ENCODE peak calls at places on chromosomes 1 and 21, in nine cellular contexts. One of them, this sample, is unnamed.

GRCh38 chr1:1085171-1085841 is 11.2 kb upstream of the RNF223 start:
- DNase-seq in globus pallidus: no peak
- DNase-seq in SK-N-MC: no peak
- DNase-seq in stimulated activated naive CD8-positive, alpha-beta T cell treated with anti-CD3 and anti-CD28 coated beads, Interleukin-15, Interleukin-2, amounts not matched to agents 100 U/mL and 50 U/mL, for 24 hours: no peak
- DNase-seq in aorta: peak
- DNase-seq in AG08395: no peak
- DNase-seq in caudate nucleus: no peak
- DNase-seq in T follicular helper cell: no peak
- DNase-seq in upper lobe of left lung: peak
- DNase-seq in this sample: no peak

GRCh38 chr1:32239335-32239734 is 7.7 kb upstream of the FAM167B start:
- DNase-seq in T follicular helper cell: no peak
- DNase-seq in upper lobe of left lung: no peak
- DNase-seq in globus pallidus: no peak
- DNase-seq in aorta: no peak
- DNase-seq in SK-N-MC: no peak
- DNase-seq in caudate nucleus: no peak
- DNase-seq in AG08395: no peak
- DNase-seq in stimulated activated naive CD8-positive, alpha-beta T cell treated with anti-CD3 and anti-CD28 coated beads, Interleukin-15, Interleukin-2, amounts not matched to agents 100 U/mL and 50 U/mL, for 24 hours: no peak
- DNase-seq in this sample: no peak

GRCh38 chr1:9376886-9377333 is 84.2 kb downstream of the SPSB1 start:
- DNase-seq in globus pallidus: no peak
- DNase-seq in T follicular helper cell: no peak
- DNase-seq in AG08395: peak
- DNase-seq in aorta: peak
- DNase-seq in stimulated activated naive CD8-positive, alpha-beta T cell treated with anti-CD3 and anti-CD28 coated beads, Interleukin-15, Interleukin-2, amounts not matched to agents 100 U/mL and 50 U/mL, for 24 hours: no peak
- DNase-seq in caudate nucleus: no peak
- DNase-seq in SK-N-MC: no peak
- DNase-seq in upper lobe of left lung: no peak
- DNase-seq in this sample: no peak

GRCh38 chr21:26732442-26733221 is 112.6 kb downstream of the ADAMTS1 start:
- DNase-seq in stimulated activated naive CD8-positive, alpha-beta T cell treated with anti-CD3 and anti-CD28 coated beads, Interleukin-15, Interleukin-2, amounts not matched to agents 100 U/mL and 50 U/mL, for 24 hours: peak
- DNase-seq in aorta: peak
- DNase-seq in T follicular helper cell: no peak
- DNase-seq in caudate nucleus: no peak
- DNase-seq in upper lobe of left lung: peak
- DNase-seq in SK-N-MC: no peak
- DNase-seq in globus pallidus: peak
- DNase-seq in AG08395: peak
- DNase-seq in this sample: peak

GRCh38 chr21:26124421-26124833 is 46.1 kb downstream of the APP start:
- DNase-seq in upper lobe of left lung: no peak
- DNase-seq in SK-N-MC: no peak
- DNase-seq in T follicular helper cell: no peak
- DNase-seq in aorta: no peak
- DNase-seq in caudate nucleus: no peak
- DNase-seq in stimulated activated naive CD8-positive, alpha-beta T cell treated with anti-CD3 and anti-CD28 coated beads, Interleukin-15, Interleukin-2, amounts not matched to agents 100 U/mL and 50 U/mL, for 24 hours: no peak
- DNase-seq in AG08395: no peak
- DNase-seq in globus pallidus: no peak
- DNase-seq in this sample: no peak

GRCh38 chr1:85330711-85331290 is 54.4 kb upstream of the BCL10 start:
- DNase-seq in globus pallidus: no peak
- DNase-seq in SK-N-MC: peak
- DNase-seq in AG08395: peak
- DNase-seq in stimulated activated naive CD8-positive, alpha-beta T cell treated with anti-CD3 and anti-CD28 coated beads, Interleukin-15, Interleukin-2, amounts not matched to agents 100 U/mL and 50 U/mL, for 24 hours: no peak
- DNase-seq in aorta: no peak
- DNase-seq in T follicular helper cell: no peak
- DNase-seq in upper lobe of left lung: no peak
- DNase-seq in caudate nucleus: no peak
- DNase-seq in this sample: no peak

GRCh38 chr1:103146143-103146542 is 37.8 kb upstream of the COL11A1 start:
- DNase-seq in AG08395: no peak
- DNase-seq in caudate nucleus: no peak
- DNase-seq in T follicular helper cell: no peak
- DNase-seq in aorta: no peak
- DNase-seq in globus pallidus: no peak
- DNase-seq in SK-N-MC: no peak
- DNase-seq in upper lobe of left lung: no peak
- DNase-seq in stimulated activated naive CD8-positive, alpha-beta T cell treated with anti-CD3 and anti-CD28 coated beads, Interleukin-15, Interleukin-2, amounts not matched to agents 100 U/mL and 50 U/mL, for 24 hours: no peak
- DNase-seq in this sample: no peak

GRCh38 chr1:18480315-18481189 is at the start of gene KLHDC7A:
- DNase-seq in SK-N-MC: no peak
- DNase-seq in AG08395: no peak
- DNase-seq in globus pallidus: no peak
- DNase-seq in T follicular helper cell: no peak
- DNase-seq in caudate nucleus: no peak
- DNase-seq in upper lobe of left lung: peak
- DNase-seq in aorta: no peak
- DNase-seq in stimulated activated naive CD8-positive, alpha-beta T cell treated with anti-CD3 and anti-CD28 coated beads, Interleukin-15, Interleukin-2, amounts not matched to agents 100 U/mL and 50 U/mL, for 24 hours: no peak
- DNase-seq in this sample: peak

GRCh38 chr1:246142320-246142893 is 364.7 kb downstream of the SMYD3 start:
- DNase-seq in caudate nucleus: no peak
- DNase-seq in upper lobe of left lung: no peak
- DNase-seq in SK-N-MC: no peak
- DNase-seq in AG08395: peak
- DNase-seq in globus pallidus: no peak
- DNase-seq in aorta: no peak
- DNase-seq in T follicular helper cell: no peak
- DNase-seq in stimulated activated naive CD8-positive, alpha-beta T cell treated with anti-CD3 and anti-CD28 coated beads, Interleukin-15, Interleukin-2, amounts not matched to agents 100 U/mL and 50 U/mL, for 24 hours: no peak
- DNase-seq in this sample: no peak

GRCh38 chr1:45803299-45803780 is at the start of gene MAST2:
- DNase-seq in SK-N-MC: no peak
- DNase-seq in AG08395: peak
- DNase-seq in caudate nucleus: peak
- DNase-seq in stimulated activated naive CD8-positive, alpha-beta T cell treated with anti-CD3 and anti-CD28 coated beads, Interleukin-15, Interleukin-2, amounts not matched to agents 100 U/mL and 50 U/mL, for 24 hours: peak
- DNase-seq in aorta: peak
- DNase-seq in globus pallidus: peak
- DNase-seq in T follicular helper cell: peak
- DNase-seq in upper lobe of left lung: peak
- DNase-seq in this sample: peak

GRCh38 chr1:31791131-31791858 is 24.5 kb downstream of the SPOCD1 start:
- DNase-seq in globus pallidus: no peak
- DNase-seq in aorta: peak
- DNase-seq in T follicular helper cell: no peak
- DNase-seq in caudate nucleus: no peak
- DNase-seq in upper lobe of left lung: peak
- DNase-seq in stimulated activated naive CD8-positive, alpha-beta T cell treated with anti-CD3 and anti-CD28 coated beads, Interleukin-15, Interleukin-2, amounts not matched to agents 100 U/mL and 50 U/mL, for 24 hours: no peak
- DNase-seq in AG08395: no peak
- DNase-seq in SK-N-MC: no peak
- DNase-seq in this sample: no peak

GRCh38 chr1:233230011-233230410 is 65.5 kb downstream of the PCNX2 start:
- DNase-seq in stimulated activated naive CD8-positive, alpha-beta T cell treated with anti-CD3 and anti-CD28 coated beads, Interleukin-15, Interleukin-2, amounts not matched to agents 100 U/mL and 50 U/mL, for 24 hours: no peak
- DNase-seq in aorta: no peak
- DNase-seq in AG08395: no peak
- DNase-seq in upper lobe of left lung: no peak
- DNase-seq in T follicular helper cell: no peak
- DNase-seq in SK-N-MC: no peak
- DNase-seq in caudate nucleus: no peak
- DNase-seq in globus pallidus: no peak
- DNase-seq in this sample: no peak

GRCh38 chr1:233790662-233791371 is 113.7 kb upstream of the SLC35F3 start:
- DNase-seq in T follicular helper cell: no peak
- DNase-seq in SK-N-MC: peak
- DNase-seq in caudate nucleus: no peak
- DNase-seq in stimulated activated naive CD8-positive, alpha-beta T cell treated with anti-CD3 and anti-CD28 coated beads, Interleukin-15, Interleukin-2, amounts not matched to agents 100 U/mL and 50 U/mL, for 24 hours: peak
- DNase-seq in globus pallidus: peak
- DNase-seq in AG08395: peak
- DNase-seq in upper lobe of left lung: no peak
- DNase-seq in aorta: no peak
- DNase-seq in this sample: no peak

GRCh38 chr1:186896211-186896610 is 67.5 kb downstream of the PLA2G4A start:
- DNase-seq in T follicular helper cell: no peak
- DNase-seq in SK-N-MC: no peak
- DNase-seq in globus pallidus: no peak
- DNase-seq in AG08395: no peak
- DNase-seq in upper lobe of left lung: no peak
- DNase-seq in caudate nucleus: no peak
- DNase-seq in stimulated activated naive CD8-positive, alpha-beta T cell treated with anti-CD3 and anti-CD28 coated beads, Interleukin-15, Interleukin-2, amounts not matched to agents 100 U/mL and 50 U/mL, for 24 hours: no peak
- DNase-seq in aorta: no peak
- DNase-seq in this sample: no peak

GRCh38 chr1:194342484-194343262 is 1156.3 kb upstream of the B3GALT2 start:
- DNase-seq in AG08395: no peak
- DNase-seq in caudate nucleus: no peak
- DNase-seq in aorta: no peak
- DNase-seq in T follicular helper cell: no peak
- DNase-seq in SK-N-MC: no peak
- DNase-seq in stimulated activated naive CD8-positive, alpha-beta T cell treated with anti-CD3 and anti-CD28 coated beads, Interleukin-15, Interleukin-2, amounts not matched to agents 100 U/mL and 50 U/mL, for 24 hours: no peak
- DNase-seq in globus pallidus: no peak
- DNase-seq in upper lobe of left lung: peak
- DNase-seq in this sample: peak

This sample was measured in mucosa of descending colon.